ENCODE peak calls at places on chromosomes 2 and 18, in nine cellular contexts. O is hepatocyte, D is NCI-H460, T is ELF-1, B is HFFc6, V is foreskin fibroblast, J is OCI-LY7, A is body of pancreas, W is ACHN. K is an unnamed sample.
A peak's percentile ranks its signal among the peaks of the same experiment; 100 is the strongest.

GRCh38 chr2:200356794-200357472 is 50.4 kb downstream of the SPATS2L start:
- DNase-seq in O (no peak), D (no peak), T (peak; percentile 50), B (peak; percentile 68), V (peak; percentile 57), J (no peak), A (no peak), W (no peak), K (no peak)

GRCh38 chr2:105575626-105576025 is 169.1 kb upstream of the NCK2 start:
- DNase-seq in O (no peak), D (no peak), T (no peak), B (no peak), V (no peak), J (no peak), A (no peak), W (no peak), K (no peak)

GRCh38 chr2:161352718-161353117 is 44.5 kb downstream of the PSMD14 start:
- DNase-seq in O (no peak), D (no peak), T (no peak), B (no peak), V (no peak), J (no peak), A (no peak), W (no peak), K (no peak)

GRCh38 chr18:77106331-77106730 is 26.3 kb downstream of the MBP start:
- DNase-seq in O (no peak), D (no peak), T (no peak), B (no peak), V (no peak), J (no peak), A (no peak), W (no peak), K (peak; percentile 60)

GRCh38 chr2:95382686-95383634 is 19.5 kb upstream of the FAHD2A start:
- DNase-seq in O (no peak), D (no peak), T (no peak), B (no peak), V (no peak), J (no peak), A (no peak), W (no peak), K (no peak)

GRCh38 chr2:218618102-218618860 is 10.6 kb downstream of the PLCD4 start:
- DNase-seq in O (no peak), D (no peak), T (peak; percentile 18), B (peak; percentile 9), V (no peak), J (peak; percentile 23), A (no peak), W (no peak), K (no peak)

GRCh38 chr2:176643711-176644110 is 374.5 kb downstream of the MTX2 start:
- DNase-seq in O (no peak), D (no peak), T (peak; percentile 21), B (peak; percentile 59), V (peak; percentile 21), J (no peak), A (no peak), W (no peak), K (no peak)

GRCh38 chr2:219440388-219441256 is 6.0 kb downstream of the SPEG start:
- DNase-seq in O (no peak), D (no peak), T (no peak), B (peak; percentile 74), V (no peak), J (no peak), A (no peak), W (no peak), K (no peak)

GRCh38 chr2:154908312-154908711 is 209.8 kb downstream of the KCNJ3 start:
- DNase-seq in O (no peak), D (no peak), T (peak; percentile 56), B (no peak), V (no peak), J (no peak), A (no peak), W (no peak), K (no peak)

GRCh38 chr2:183037281-183037659 is 987 bp downstream of the NCKAP1 start:
- DNase-seq in O (peak; percentile 32), D (peak; percentile 12), T (no peak), B (peak; percentile 18), V (no peak), J (no peak), A (no peak), W (peak; percentile 50), K (no peak)